ENCODE peak calls at places on chromosome 11, in eight cellular contexts. One of them, this sample, is unnamed.

GRCh38 chr11:105244157-105244820 is 104.7 kb upstream of the CARD18 start:
- DNase-seq in fibroblast of the aortic adventitia: peak
- DNase-seq in cardiac fibroblast: peak
- DNase-seq in endothelial cell of umbilical vein: peak
- DNase-seq in fibroblast of pulmonary artery: peak
- DNase-seq in DND-41: no peak
- DNase-seq in effector memory CD4-positive, alpha-beta T cell: no peak
- DNase-seq in suprapubic skin: no peak
- DNase-seq in this sample: no peak

GRCh38 chr11:104846216-104846615 is 52.0 kb downstream of the CASP12 start:
- DNase-seq in fibroblast of the aortic adventitia: no peak
- DNase-seq in cardiac fibroblast: no peak
- DNase-seq in endothelial cell of umbilical vein: no peak
- DNase-seq in fibroblast of pulmonary artery: no peak
- DNase-seq in DND-41: no peak
- DNase-seq in effector memory CD4-positive, alpha-beta T cell: no peak
- DNase-seq in suprapubic skin: no peak
- DNase-seq in this sample: no peak

GRCh38 chr11:70545626-70545945 is 147.3 kb downstream of the CTTN start:
- DNase-seq in fibroblast of the aortic adventitia: no peak
- DNase-seq in cardiac fibroblast: no peak
- DNase-seq in endothelial cell of umbilical vein: no peak
- DNase-seq in fibroblast of pulmonary artery: no peak
- DNase-seq in DND-41: no peak
- DNase-seq in effector memory CD4-positive, alpha-beta T cell: no peak
- DNase-seq in suprapubic skin: no peak
- DNase-seq in this sample: no peak

GRCh38 chr11:113332638-113333329 is 18.4 kb downstream of the TTC12 start:
- DNase-seq in fibroblast of the aortic adventitia: no peak
- DNase-seq in cardiac fibroblast: no peak
- DNase-seq in endothelial cell of umbilical vein: no peak
- DNase-seq in fibroblast of pulmonary artery: no peak
- DNase-seq in DND-41: no peak
- DNase-seq in effector memory CD4-positive, alpha-beta T cell: no peak
- DNase-seq in suprapubic skin: no peak
- DNase-seq in this sample: no peak

GRCh38 chr11:126188332-126189108 is 22.9 kb downstream of the RPUSD4 start:
- DNase-seq in fibroblast of the aortic adventitia: no peak
- DNase-seq in cardiac fibroblast: no peak
- DNase-seq in endothelial cell of umbilical vein: no peak
- DNase-seq in fibroblast of pulmonary artery: no peak
- DNase-seq in DND-41: no peak
- DNase-seq in effector memory CD4-positive, alpha-beta T cell: no peak
- DNase-seq in suprapubic skin: no peak
- DNase-seq in this sample: no peak

GRCh38 chr11:59271247-59271755 is 58.6 kb upstream of the MPEG1 start:
- DNase-seq in fibroblast of the aortic adventitia: no peak
- DNase-seq in cardiac fibroblast: no peak
- DNase-seq in endothelial cell of umbilical vein: no peak
- DNase-seq in fibroblast of pulmonary artery: no peak
- DNase-seq in DND-41: no peak
- DNase-seq in effector memory CD4-positive, alpha-beta T cell: no peak
- DNase-seq in suprapubic skin: no peak
- DNase-seq in this sample: no peak

GRCh38 chr11:105361651-105362050 is 222.1 kb upstream of the CARD18 start:
- DNase-seq in fibroblast of the aortic adventitia: no peak
- DNase-seq in cardiac fibroblast: peak
- DNase-seq in endothelial cell of umbilical vein: no peak
- DNase-seq in fibroblast of pulmonary artery: no peak
- DNase-seq in DND-41: no peak
- DNase-seq in effector memory CD4-positive, alpha-beta T cell: no peak
- DNase-seq in suprapubic skin: no peak
- DNase-seq in this sample: no peak

GRCh38 chr11:35618497-35619029 is 303 bp downstream of the FJX1 start:
- DNase-seq in fibroblast of the aortic adventitia: no peak
- DNase-seq in cardiac fibroblast: peak
- DNase-seq in endothelial cell of umbilical vein: no peak
- DNase-seq in fibroblast of pulmonary artery: peak
- DNase-seq in DND-41: no peak
- DNase-seq in effector memory CD4-positive, alpha-beta T cell: no peak
- DNase-seq in suprapubic skin: no peak
- DNase-seq in this sample: no peak

GRCh38 chr11:281486-282161 is 3.4 kb downstream of the NLRP6 start:
- DNase-seq in fibroblast of the aortic adventitia: no peak
- DNase-seq in cardiac fibroblast: no peak
- DNase-seq in endothelial cell of umbilical vein: no peak
- DNase-seq in fibroblast of pulmonary artery: no peak
- DNase-seq in DND-41: no peak
- DNase-seq in effector memory CD4-positive, alpha-beta T cell: no peak
- DNase-seq in suprapubic skin: no peak
- DNase-seq in this sample: no peak

GRCh38 chr11:103108933-103109817 is at the start of gene DYNC2H1:
- DNase-seq in fibroblast of the aortic adventitia: peak
- DNase-seq in cardiac fibroblast: peak
- DNase-seq in endothelial cell of umbilical vein: peak
- DNase-seq in fibroblast of pulmonary artery: peak
- DNase-seq in DND-41: peak
- DNase-seq in effector memory CD4-positive, alpha-beta T cell: peak
- DNase-seq in suprapubic skin: peak
- DNase-seq in this sample: peak

GRCh38 chr11:103112364-103112763 is 3.1 kb downstream of the DYNC2H1 start:
- DNase-seq in fibroblast of the aortic adventitia: peak
- DNase-seq in cardiac fibroblast: peak
- DNase-seq in endothelial cell of umbilical vein: no peak
- DNase-seq in fibroblast of pulmonary artery: peak
- DNase-seq in DND-41: no peak
- DNase-seq in effector memory CD4-positive, alpha-beta T cell: no peak
- DNase-seq in suprapubic skin: no peak
- DNase-seq in this sample: no peak

GRCh38 chr11:103109818-103110388 is 677 bp downstream of the DYNC2H1 start:
- DNase-seq in fibroblast of the aortic adventitia: no peak
- DNase-seq in cardiac fibroblast: no peak
- DNase-seq in endothelial cell of umbilical vein: no peak
- DNase-seq in fibroblast of pulmonary artery: no peak
- DNase-seq in DND-41: no peak
- DNase-seq in effector memory CD4-positive, alpha-beta T cell: no peak
- DNase-seq in suprapubic skin: no peak
- DNase-seq in this sample: no peak

GRCh38 chr11:103111400-103111799 is 2.2 kb downstream of the DYNC2H1 start:
- DNase-seq in fibroblast of the aortic adventitia: no peak
- DNase-seq in cardiac fibroblast: no peak
- DNase-seq in endothelial cell of umbilical vein: no peak
- DNase-seq in fibroblast of pulmonary artery: no peak
- DNase-seq in DND-41: no peak
- DNase-seq in effector memory CD4-positive, alpha-beta T cell: no peak
- DNase-seq in suprapubic skin: no peak
- DNase-seq in this sample: no peak

DNA sequence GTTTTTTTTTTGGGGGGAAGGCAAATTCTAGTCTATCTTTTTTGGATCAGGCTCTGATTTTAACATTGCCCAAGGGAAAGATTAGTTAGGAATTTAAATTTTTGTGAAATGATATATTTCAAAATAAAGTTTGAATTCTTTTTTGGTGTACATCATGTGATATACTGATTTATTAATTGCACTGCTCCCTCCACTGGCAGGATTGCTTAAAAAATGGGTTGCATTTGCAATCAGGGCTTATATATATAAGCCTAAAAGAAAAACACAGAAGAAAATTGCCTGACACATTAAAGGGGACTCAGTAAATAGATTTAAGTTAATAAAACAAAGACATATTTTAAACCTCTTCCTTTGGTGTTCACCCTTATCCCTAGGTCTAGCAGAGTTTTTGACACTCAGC is 1.2 kb downstream of the DYNC2H1 start:
- DNase-seq in fibroblast of the aortic adventitia: peak
- DNase-seq in cardiac fibroblast: peak
- DNase-seq in endothelial cell of umbilical vein: peak
- DNase-seq in fibroblast of pulmonary artery: peak
- DNase-seq in DND-41: no peak
- DNase-seq in effector memory CD4-positive, alpha-beta T cell: no peak
- DNase-seq in suprapubic skin: no peak
- DNase-seq in this sample: no peak
- H3K4me3 ChIP-seq in fibroblast of the aortic adventitia: peak
- H3K4me3 ChIP-seq in cardiac fibroblast: peak
- H3K4me3 ChIP-seq in endothelial cell of umbilical vein: no peak
- H3K4me3 ChIP-seq in fibroblast of pulmonary artery: peak
- H3K4me3 ChIP-seq in DND-41: no peak
- H3K4me3 ChIP-seq in effector memory CD4-positive, alpha-beta T cell: no peak
- H3K4me3 ChIP-seq in suprapubic skin: peak
- H3K4me3 ChIP-seq in this sample: no peak

GRCh38 chr11:130555251-130555841 is 106.9 kb downstream of the ADAMTS15 start:
- DNase-seq in fibroblast of the aortic adventitia: peak
- DNase-seq in cardiac fibroblast: no peak
- DNase-seq in endothelial cell of umbilical vein: no peak
- DNase-seq in fibroblast of pulmonary artery: peak
- DNase-seq in DND-41: no peak
- DNase-seq in effector memory CD4-positive, alpha-beta T cell: no peak
- DNase-seq in suprapubic skin: no peak
- DNase-seq in this sample: no peak

GRCh38 chr11:130550984-130551383 is 102.5 kb downstream of the ADAMTS15 start:
- DNase-seq in fibroblast of the aortic adventitia: no peak
- DNase-seq in cardiac fibroblast: no peak
- DNase-seq in endothelial cell of umbilical vein: no peak
- DNase-seq in fibroblast of pulmonary artery: no peak
- DNase-seq in DND-41: no peak
- DNase-seq in effector memory CD4-positive, alpha-beta T cell: no peak
- DNase-seq in suprapubic skin: no peak
- DNase-seq in this sample: no peak

GRCh38 chr11:130551388-130551787 is 102.9 kb downstream of the ADAMTS15 start:
- DNase-seq in fibroblast of the aortic adventitia: no peak
- DNase-seq in cardiac fibroblast: no peak
- DNase-seq in endothelial cell of umbilical vein: no peak
- DNase-seq in fibroblast of pulmonary artery: no peak
- DNase-seq in DND-41: no peak
- DNase-seq in effector memory CD4-positive, alpha-beta T cell: no peak
- DNase-seq in suprapubic skin: no peak
- DNase-seq in this sample: no peak

GRCh38 chr11:130554241-130555055 is 106.0 kb downstream of the ADAMTS15 start:
- DNase-seq in fibroblast of the aortic adventitia: no peak
- DNase-seq in cardiac fibroblast: peak
- DNase-seq in endothelial cell of umbilical vein: no peak
- DNase-seq in fibroblast of pulmonary artery: no peak
- DNase-seq in DND-41: no peak
- DNase-seq in effector memory CD4-positive, alpha-beta T cell: no peak
- DNase-seq in suprapubic skin: no peak
- DNase-seq in this sample: no peak

GRCh38 chr11:130553306-130553705 is 104.9 kb downstream of the ADAMTS15 start:
- DNase-seq in fibroblast of the aortic adventitia: peak
- DNase-seq in cardiac fibroblast: peak
- DNase-seq in endothelial cell of umbilical vein: no peak
- DNase-seq in fibroblast of pulmonary artery: peak
- DNase-seq in DND-41: no peak
- DNase-seq in effector memory CD4-positive, alpha-beta T cell: no peak
- DNase-seq in suprapubic skin: no peak
- DNase-seq in this sample: no peak
- H3K4me3 ChIP-seq in fibroblast of the aortic adventitia: no peak
- H3K4me3 ChIP-seq in cardiac fibroblast: no peak
- H3K4me3 ChIP-seq in endothelial cell of umbilical vein: no peak
- H3K4me3 ChIP-seq in fibroblast of pulmonary artery: no peak
- H3K4me3 ChIP-seq in DND-41: no peak
- H3K4me3 ChIP-seq in effector memory CD4-positive, alpha-beta T cell: no peak
- H3K4me3 ChIP-seq in suprapubic skin: no peak
- H3K4me3 ChIP-seq in this sample: no peak

DNA sequence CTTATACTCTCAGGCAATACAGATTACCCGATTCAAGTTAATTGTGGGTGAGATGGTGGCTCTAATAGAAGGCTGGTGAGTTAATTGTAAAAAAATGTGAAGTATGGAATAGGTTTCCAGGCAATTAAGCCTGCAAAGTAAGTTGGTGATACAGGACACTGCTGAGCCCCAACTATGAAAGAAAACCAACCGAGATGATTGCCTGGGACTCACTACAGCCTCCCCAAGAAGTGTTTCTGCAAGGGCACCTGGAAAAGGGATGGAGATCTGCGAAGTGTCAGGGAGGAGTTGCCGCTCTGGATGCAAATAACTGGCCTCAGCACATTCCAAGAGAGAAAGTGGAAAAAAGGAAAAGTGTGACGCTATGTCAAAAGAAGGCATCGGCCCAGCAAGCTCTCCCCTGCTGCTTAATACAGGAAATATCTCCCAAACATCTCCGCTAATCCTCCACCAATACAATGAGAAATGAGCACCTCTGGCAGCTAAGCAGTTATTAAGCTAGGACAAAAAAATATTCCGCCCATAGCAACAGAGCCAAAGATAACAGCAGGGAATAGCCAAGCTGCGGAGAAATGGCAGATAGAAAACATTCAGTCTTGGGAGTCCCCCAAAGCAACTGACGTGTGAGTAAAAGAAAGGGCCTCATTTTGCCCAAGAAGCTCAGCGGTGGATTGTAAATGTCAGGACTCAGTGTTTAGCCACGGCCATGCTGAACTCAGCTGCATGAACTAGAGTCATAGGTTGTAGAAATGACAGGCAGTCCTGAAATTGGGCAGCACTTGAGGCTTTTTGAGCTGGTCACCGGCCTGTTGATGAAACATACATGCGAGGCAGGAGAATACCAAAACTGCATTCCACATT is 133.7 kb downstream of the SNX19 start:
- DNase-seq in fibroblast of the aortic adventitia: peak
- DNase-seq in cardiac fibroblast: peak
- DNase-seq in endothelial cell of umbilical vein: peak
- DNase-seq in fibroblast of pulmonary artery: peak
- DNase-seq in DND-41: no peak
- DNase-seq in effector memory CD4-positive, alpha-beta T cell: no peak
- DNase-seq in suprapubic skin: no peak
- DNase-seq in this sample: no peak
- H3K4me3 ChIP-seq in fibroblast of the aortic adventitia: peak
- H3K4me3 ChIP-seq in cardiac fibroblast: no peak
- H3K4me3 ChIP-seq in endothelial cell of umbilical vein: no peak
- H3K4me3 ChIP-seq in fibroblast of pulmonary artery: no peak
- H3K4me3 ChIP-seq in DND-41: no peak
- H3K4me3 ChIP-seq in effector memory CD4-positive, alpha-beta T cell: no peak
- H3K4me3 ChIP-seq in suprapubic skin: no peak
- H3K4me3 ChIP-seq in this sample: no peak

GRCh38 chr11:120399312-120399711 is 63.1 kb downstream of the ARHGEF12 start:
- DNase-seq in fibroblast of the aortic adventitia: peak
- DNase-seq in cardiac fibroblast: no peak
- DNase-seq in endothelial cell of umbilical vein: peak
- DNase-seq in fibroblast of pulmonary artery: no peak
- DNase-seq in DND-41: no peak
- DNase-seq in effector memory CD4-positive, alpha-beta T cell: no peak
- DNase-seq in suprapubic skin: no peak
- DNase-seq in this sample: no peak

GRCh38 chr11:120401506-120401905 is 65.3 kb downstream of the ARHGEF12 start:
- DNase-seq in fibroblast of the aortic adventitia: no peak
- DNase-seq in cardiac fibroblast: no peak
- DNase-seq in endothelial cell of umbilical vein: no peak
- DNase-seq in fibroblast of pulmonary artery: no peak
- DNase-seq in DND-41: no peak
- DNase-seq in effector memory CD4-positive, alpha-beta T cell: no peak
- DNase-seq in suprapubic skin: no peak
- DNase-seq in this sample: no peak

GRCh38 chr11:120403966-120404365 is 67.8 kb downstream of the ARHGEF12 start:
- DNase-seq in fibroblast of the aortic adventitia: no peak
- DNase-seq in cardiac fibroblast: no peak
- DNase-seq in endothelial cell of umbilical vein: no peak
- DNase-seq in fibroblast of pulmonary artery: no peak
- DNase-seq in DND-41: no peak
- DNase-seq in effector memory CD4-positive, alpha-beta T cell: no peak
- DNase-seq in suprapubic skin: no peak
- DNase-seq in this sample: no peak

GRCh38 chr11:120398184-120398583 is 62.0 kb downstream of the ARHGEF12 start:
- DNase-seq in fibroblast of the aortic adventitia: peak
- DNase-seq in cardiac fibroblast: peak
- DNase-seq in endothelial cell of umbilical vein: no peak
- DNase-seq in fibroblast of pulmonary artery: peak
- DNase-seq in DND-41: no peak
- DNase-seq in effector memory CD4-positive, alpha-beta T cell: no peak
- DNase-seq in suprapubic skin: no peak
- DNase-seq in this sample: no peak

GRCh38 chr11:120400564-120401364 is 64.6 kb downstream of the ARHGEF12 start:
- DNase-seq in fibroblast of the aortic adventitia: peak
- DNase-seq in cardiac fibroblast: peak
- DNase-seq in endothelial cell of umbilical vein: peak
- DNase-seq in fibroblast of pulmonary artery: peak
- DNase-seq in DND-41: no peak
- DNase-seq in effector memory CD4-positive, alpha-beta T cell: no peak
- DNase-seq in suprapubic skin: no peak
- DNase-seq in this sample: no peak
- H3K4me3 ChIP-seq in fibroblast of the aortic adventitia: peak
- H3K4me3 ChIP-seq in cardiac fibroblast: peak
- H3K4me3 ChIP-seq in endothelial cell of umbilical vein: peak
- H3K4me3 ChIP-seq in fibroblast of pulmonary artery: peak
- H3K4me3 ChIP-seq in DND-41: no peak
- H3K4me3 ChIP-seq in effector memory CD4-positive, alpha-beta T cell: no peak
- H3K4me3 ChIP-seq in suprapubic skin: peak
- H3K4me3 ChIP-seq in this sample: no peak